ENCODE peak calls at places on chromosomes 11 and 22, in six cellular contexts. Y is left lung; C is stimulated activated CD8-positive, alpha-beta memory T cell treated with anti-CD3 and anti-CD28 coated beads, Interleukin-4, amount 100 ng/mL, for 4 hours; M is NCI-H1436; T is NCI-H1694; I is GM12891. Z is an unnamed sample.

GRCh38 chr22:36577019-36577418 is 48.1 kb upstream of the EIF3D start:
- DNase-seq in Y (peak), C (no peak), M (no peak), T (no peak), I (no peak), Z (no peak)

GRCh38 chr22:20671409-20672081 is 102.4 kb upstream of the SERPIND1 start:
- DNase-seq in Y (no peak), C (no peak), M (no peak), T (no peak), I (no peak), Z (no peak)

GRCh38 chr11:103433976-103434375 is 324.8 kb downstream of the DYNC2H1 start:
- DNase-seq in Y (no peak), C (no peak), M (no peak), T (no peak), I (no peak), Z (no peak)

GRCh38 chr11:107702723-107703122 is 9.1 kb downstream of the SLN start:
- DNase-seq in Y (no peak), C (no peak), M (no peak), T (no peak), I (no peak), Z (no peak)

GRCh38 chr11:110966131-110966530 is 253.9 kb upstream of the ARHGAP20 start:
- DNase-seq in Y (no peak), C (no peak), M (no peak), T (no peak), I (no peak), Z (no peak)

GRCh38 chr11:13134886-13135285 is 125.8 kb downstream of the RASSF10 start:
- DNase-seq in Y (no peak), C (no peak), M (peak), T (no peak), I (no peak), Z (no peak)

GRCh38 chr22:24428751-24429410 is 1.5 kb downstream of the ADORA2A start:
- DNase-seq in Y (peak), C (no peak), M (no peak), T (no peak), I (no peak), Z (no peak)

GRCh38 chr11:115941481-115941993 is 437.3 kb upstream of the CADM1 start:
- DNase-seq in Y (peak), C (no peak), M (no peak), T (no peak), I (no peak), Z (no peak)

GRCh38 chr11:16395601-16396000 is 39.3 kb upstream of the SOX6 start:
- DNase-seq in Y (no peak), C (no peak), M (no peak), T (no peak), I (no peak), Z (no peak)

GRCh38 chr11:45622861-45623260 is 42.6 kb downstream of the CHST1 start:
- DNase-seq in Y (no peak), C (no peak), M (no peak), T (no peak), I (no peak), Z (no peak)

GRCh38 chr22:35150163-35151107 is 84.5 kb downstream of the ISX start:
- DNase-seq in Y (no peak), C (peak), M (peak), T (peak), I (no peak), Z (no peak)

GRCh38 chr11:18575361-18575760 is 13.2 kb downstream of the UEVLD start:
- DNase-seq in Y (no peak), C (no peak), M (no peak), T (no peak), I (no peak), Z (no peak)

GRCh38 chr11:112453601-112454577 is 193.2 kb upstream of the PLET1 start:
- DNase-seq in Y (no peak), C (no peak), M (no peak), T (no peak), I (peak), Z (no peak)

GRCh38 chr11:6321961-6322362 is 1.7 kb upstream of the CAVIN3 start:
- DNase-seq in Y (no peak), C (no peak), M (no peak), T (no peak), I (no peak), Z (no peak)

GRCh38 chr22:33909075-33909458 is 11.2 kb downstream of the LARGE1 start:
- DNase-seq in Y (no peak), C (no peak), M (no peak), T (no peak), I (no peak), Z (no peak)

GRCh38 chr11:110522456-110522855 is 92.7 kb downstream of the FDX1 start:
- DNase-seq in Y (no peak), C (no peak), M (no peak), T (no peak), I (no peak), Z (no peak)

GRCh38 chr11:110909331-110909730 is 197.1 kb upstream of the ARHGAP20 start:
- DNase-seq in Y (no peak), C (no peak), M (no peak), T (no peak), I (no peak), Z (no peak)

GRCh38 chr11:7572001-7572712 is 58.4 kb downstream of the PPFIBP2 start:
- DNase-seq in Y (no peak), C (no peak), M (no peak), T (no peak), I (no peak), Z (no peak)

GRCh38 chr11:125348704-125349635 is 147.1 kb downstream of the FEZ1 start:
- DNase-seq in Y (peak), C (peak), M (no peak), T (no peak), I (peak), Z (no peak)

GRCh38 chr11:1832181-1832988 is 2.4 kb upstream of the SYT8 start:
- DNase-seq in Y (peak), C (peak), M (peak), T (no peak), I (peak), Z (no peak)